ENCODE peak calls at places on chromosomes 13 and 19, in five cellular contexts. One of them, this sample, is unnamed. For H3K4me1, the result is how much of the 10 kb centered on the place peaks cover.

GRCh38 chr13:82370306-82370705 is 1512.0 kb downstream of the SLITRK1 start:
- DNase-seq in CD8-positive, alpha-beta T cell: no peak
- DNase-seq in colonic mucosa: no peak
- DNase-seq in IMR-90: no peak
- DNase-seq in uterus: no peak
- DNase-seq in this sample: no peak

GRCh38 chr19:8877854-8878705 is 45.9 kb downstream of the MBD3L1 start:
- DNase-seq in CD8-positive, alpha-beta T cell: no peak
- DNase-seq in uterus: no peak
- DNase-seq in colonic mucosa: no peak
- DNase-seq in IMR-90: no peak
- DNase-seq in this sample: no peak

GRCh38 chr19:57558525-57558924 is 1.1 kb downstream of the ZNF550 start:
- DNase-seq in CD8-positive, alpha-beta T cell: no peak
- DNase-seq in colonic mucosa: no peak
- DNase-seq in uterus: no peak
- DNase-seq in IMR-90: peak
- DNase-seq in this sample: no peak

GRCh38 chr13:38872693-38873092 is 117.9 kb downstream of the STOML3 start:
- DNase-seq in colonic mucosa: no peak
- DNase-seq in IMR-90: peak
- DNase-seq in CD8-positive, alpha-beta T cell: no peak
- DNase-seq in uterus: peak
- DNase-seq in this sample: peak

GRCh38 chr19:19269952-19270694 is 3.0 kb downstream of the TM6SF2 start:
- DNase-seq in IMR-90: no peak
- DNase-seq in CD8-positive, alpha-beta T cell: no peak
- DNase-seq in uterus: no peak
- DNase-seq in colonic mucosa: no peak
- DNase-seq in this sample: no peak

GRCh38 chr19:23525265-23525862 is 130.1 kb upstream of the ZNF91 start:
- DNase-seq in uterus: no peak
- DNase-seq in colonic mucosa: peak
- DNase-seq in IMR-90: no peak
- DNase-seq in CD8-positive, alpha-beta T cell: no peak
- DNase-seq in this sample: no peak

GRCh38 chr19:51136891-51137551 is 5.1 kb upstream of the SIGLEC7 start:
- DNase-seq in colonic mucosa: no peak
- DNase-seq in CD8-positive, alpha-beta T cell: no peak
- DNase-seq in IMR-90: no peak
- DNase-seq in uterus: no peak
- DNase-seq in this sample: no peak

GRCh38 chr19:54523403-54523802 is 20.8 kb downstream of the LAIR2 start:
- DNase-seq in uterus: no peak
- DNase-seq in CD8-positive, alpha-beta T cell: no peak
- DNase-seq in colonic mucosa: no peak
- DNase-seq in IMR-90: peak
- DNase-seq in this sample: no peak

GRCh38 chr19:21197589-21198295 is 55.9 kb downstream of the ZNF431 start:
- DNase-seq in CD8-positive, alpha-beta T cell: no peak
- DNase-seq in uterus: no peak
- DNase-seq in IMR-90: peak
- DNase-seq in colonic mucosa: no peak
- DNase-seq in this sample: no peak

GRCh38 chr19:8577247-8577646 is at the start of gene MYO1F:
- DNase-seq in IMR-90: no peak
- DNase-seq in uterus: no peak
- DNase-seq in CD8-positive, alpha-beta T cell: no peak
- DNase-seq in colonic mucosa: peak
- DNase-seq in this sample: no peak

GRCh38 chr13:27631156-27631555 is 9.5 kb downstream of the POLR1D start:
- DNase-seq in uterus: no peak
- DNase-seq in CD8-positive, alpha-beta T cell: no peak
- DNase-seq in IMR-90: no peak
- DNase-seq in colonic mucosa: no peak
- DNase-seq in this sample: no peak

GRCh38 chr19:49141352-49141751 is 13.8 kb downstream of the HRC start:
- DNase-seq in IMR-90: no peak
- DNase-seq in CD8-positive, alpha-beta T cell: no peak
- DNase-seq in uterus: no peak
- DNase-seq in colonic mucosa: no peak
- DNase-seq in this sample: no peak

GRCh38 chr19:1177322-1178114 is 3.5 kb upstream of the SBNO2 start:
- DNase-seq in colonic mucosa: no peak
- DNase-seq in IMR-90: peak
- DNase-seq in CD8-positive, alpha-beta T cell: no peak
- DNase-seq in uterus: peak
- DNase-seq in this sample: no peak

GRCh38 chr19:44747739-44748425 is 626 bp upstream of the BCL3 start:
- DNase-seq in CD8-positive, alpha-beta T cell: peak
- DNase-seq in uterus: peak
- DNase-seq in IMR-90: peak
- DNase-seq in colonic mucosa: peak
- DNase-seq in this sample: no peak

GRCh38 chr13:29917573-29918091 is 67.2 kb upstream of the UBL3 start:
- DNase-seq in IMR-90: peak
- DNase-seq in CD8-positive, alpha-beta T cell: no peak
- DNase-seq in colonic mucosa: no peak
- DNase-seq in uterus: no peak
- DNase-seq in this sample: no peak

GRCh38 chr13:20901668-20902437 is 693 bp downstream of the XPO4 start:
- DNase-seq in CD8-positive, alpha-beta T cell: no peak
- DNase-seq in IMR-90: peak
- DNase-seq in uterus: no peak
- DNase-seq in colonic mucosa: peak
- DNase-seq in this sample: no peak

GRCh38 chr13:111622051-111622531 is 301.6 kb downstream of the TEX29 start:
- DNase-seq in CD8-positive, alpha-beta T cell: no peak
- DNase-seq in IMR-90: no peak
- DNase-seq in uterus: no peak
- DNase-seq in colonic mucosa: no peak
- DNase-seq in this sample: no peak
- H3K4me1 ChIP-seq in CD8-positive, alpha-beta T cell: under half
- H3K4me1 ChIP-seq in IMR-90: under half
- H3K4me1 ChIP-seq in uterus: under half
- H3K4me1 ChIP-seq in colonic mucosa: under half
- H3K4me1 ChIP-seq in this sample: under half

GRCh38 chr13:59043016-59043415 is 1120.7 kb downstream of the DIAPH3 start:
- DNase-seq in colonic mucosa: no peak
- DNase-seq in uterus: no peak
- DNase-seq in IMR-90: no peak
- DNase-seq in CD8-positive, alpha-beta T cell: no peak
- DNase-seq in this sample: no peak

GRCh38 chr13:59034198-59034597 is 1129.5 kb downstream of the DIAPH3 start:
- DNase-seq in CD8-positive, alpha-beta T cell: no peak
- DNase-seq in uterus: no peak
- DNase-seq in colonic mucosa: no peak
- DNase-seq in IMR-90: no peak
- DNase-seq in this sample: no peak

DNA sequence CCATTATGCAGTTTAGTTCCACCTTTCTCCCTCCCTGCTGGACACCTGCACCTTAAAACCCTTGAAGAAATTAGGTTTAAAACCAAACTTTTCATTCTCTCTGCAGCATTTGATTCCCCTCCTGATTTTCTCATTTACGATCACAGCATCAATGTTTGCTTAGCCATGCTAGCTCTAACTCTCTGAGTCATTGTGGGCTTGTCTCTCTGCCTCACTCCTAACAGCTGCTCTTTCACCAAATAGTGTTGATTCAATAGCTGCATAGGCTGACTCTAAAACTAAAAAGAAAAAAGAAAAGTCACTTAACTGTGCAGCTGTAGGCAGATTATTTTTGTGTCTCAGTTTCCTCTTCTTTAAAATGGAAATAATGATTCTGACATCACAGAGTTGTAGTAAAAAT is 1124.9 kb downstream of the DIAPH3 start:
- DNase-seq in CD8-positive, alpha-beta T cell: no peak
- DNase-seq in colonic mucosa: no peak
- DNase-seq in IMR-90: peak
- DNase-seq in uterus: no peak
- DNase-seq in this sample: no peak
- H3K27ac ChIP-seq in CD8-positive, alpha-beta T cell: no peak
- H3K27ac ChIP-seq in colonic mucosa: no peak
- H3K27ac ChIP-seq in IMR-90: no peak
- H3K27ac ChIP-seq in uterus: no peak
- H3K27ac ChIP-seq in this sample: no peak

DNA sequence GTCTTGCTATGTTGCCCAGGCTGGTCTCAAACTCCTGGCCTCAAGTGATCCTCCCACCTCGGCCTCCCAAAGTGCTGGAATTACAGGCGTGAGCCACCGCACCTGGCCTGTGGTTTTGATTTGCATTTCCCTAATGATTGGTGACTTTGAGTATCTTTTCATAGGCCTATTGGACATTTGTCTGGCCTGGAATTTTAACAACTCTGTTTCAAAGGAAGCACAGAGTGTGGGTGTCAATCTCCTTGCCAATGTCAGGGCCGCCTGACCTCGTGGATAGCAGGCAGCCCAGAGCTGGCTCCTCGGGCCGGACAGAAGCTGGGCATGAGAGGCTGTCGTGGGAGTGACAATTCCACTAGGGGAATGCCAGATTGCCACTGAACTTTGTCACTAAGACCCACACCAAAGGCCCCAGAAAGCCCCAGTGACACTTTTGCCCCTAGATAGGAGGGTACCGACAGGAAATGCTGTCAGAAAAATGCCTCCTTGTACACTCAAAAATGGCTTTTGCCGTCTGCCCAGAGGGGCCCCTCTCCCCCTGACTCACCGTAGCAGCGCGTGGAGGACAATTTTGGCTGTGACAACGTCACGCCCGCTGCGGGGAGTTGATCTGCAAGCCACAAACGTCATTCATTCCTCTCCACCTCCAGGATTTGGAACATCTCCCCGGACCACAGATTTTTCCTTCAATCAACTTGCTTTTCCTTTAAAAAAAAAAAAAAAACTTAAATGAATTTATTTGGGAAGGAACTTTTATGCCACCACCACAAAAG is 11.7 kb upstream of the ADGRE5 start:
- DNase-seq in IMR-90: peak
- DNase-seq in colonic mucosa: no peak
- DNase-seq in CD8-positive, alpha-beta T cell: peak
- DNase-seq in uterus: peak
- DNase-seq in this sample: peak
- H3K4me1 ChIP-seq in IMR-90: under half
- H3K4me1 ChIP-seq in colonic mucosa: under half
- H3K4me1 ChIP-seq in CD8-positive, alpha-beta T cell: half or more
- H3K4me1 ChIP-seq in uterus: under half
- H3K4me1 ChIP-seq in this sample: half or more

GRCh38 chr13:73366241-73366640 is 307.4 kb downstream of the KLF5 start:
- DNase-seq in uterus: no peak
- DNase-seq in colonic mucosa: no peak
- DNase-seq in CD8-positive, alpha-beta T cell: no peak
- DNase-seq in IMR-90: no peak
- DNase-seq in this sample: no peak

GRCh38 chr13:73367886-73368285 is 309.1 kb downstream of the KLF5 start:
- DNase-seq in colonic mucosa: no peak
- DNase-seq in CD8-positive, alpha-beta T cell: no peak
- DNase-seq in uterus: no peak
- DNase-seq in IMR-90: no peak
- DNase-seq in this sample: no peak

GRCh38 chr13:73364706-73365105 is 305.9 kb downstream of the KLF5 start:
- DNase-seq in IMR-90: no peak
- DNase-seq in uterus: no peak
- DNase-seq in colonic mucosa: peak
- DNase-seq in CD8-positive, alpha-beta T cell: no peak
- DNase-seq in this sample: no peak

GRCh38 chr13:73365681-73366080 is 306.9 kb downstream of the KLF5 start:
- DNase-seq in CD8-positive, alpha-beta T cell: no peak
- DNase-seq in uterus: no peak
- DNase-seq in colonic mucosa: no peak
- DNase-seq in IMR-90: no peak
- DNase-seq in this sample: no peak

DNA sequence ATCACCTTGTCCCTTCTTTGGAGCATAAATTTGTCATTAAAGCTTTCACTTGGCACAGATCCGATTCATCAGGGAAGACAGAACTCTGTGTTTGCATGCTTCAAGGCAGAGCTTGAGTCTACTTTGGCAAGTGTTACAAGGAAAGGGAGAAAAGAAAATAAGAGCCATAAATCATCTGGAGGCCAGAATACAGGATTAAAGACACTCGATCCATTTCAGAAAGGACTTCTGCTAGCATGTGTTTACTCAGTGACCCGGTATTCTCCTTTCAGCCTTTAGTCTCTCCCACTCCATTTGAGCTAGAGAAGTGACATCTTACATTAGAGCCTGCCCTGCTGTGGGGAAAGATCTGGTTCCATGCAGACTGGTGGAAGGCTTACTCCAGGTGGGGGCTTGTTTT is 306.4 kb downstream of the KLF5 start:
- DNase-seq in colonic mucosa: no peak
- DNase-seq in CD8-positive, alpha-beta T cell: no peak
- DNase-seq in IMR-90: no peak
- DNase-seq in uterus: no peak
- DNase-seq in this sample: no peak
- H3K27ac ChIP-seq in colonic mucosa: peak
- H3K27ac ChIP-seq in CD8-positive, alpha-beta T cell: no peak
- H3K27ac ChIP-seq in IMR-90: no peak
- H3K27ac ChIP-seq in uterus: no peak
- H3K27ac ChIP-seq in this sample: no peak

GRCh38 chr13:101049166-101049850 is 367.0 kb downstream of the NALCN start:
- DNase-seq in IMR-90: no peak
- DNase-seq in uterus: no peak
- DNase-seq in colonic mucosa: no peak
- DNase-seq in CD8-positive, alpha-beta T cell: no peak
- DNase-seq in this sample: no peak
- H3K4me1 ChIP-seq in IMR-90: under half
- H3K4me1 ChIP-seq in uterus: under half
- H3K4me1 ChIP-seq in colonic mucosa: under half
- H3K4me1 ChIP-seq in CD8-positive, alpha-beta T cell: under half
- H3K4me1 ChIP-seq in this sample: under half